ENCODE peak calls at places on chromosomes 2 and 18, in six cellular contexts. B is foreskin fibroblast, T is HFFc6, G is vagina, Z is BJ, P is cardiac muscle cell. W is an unnamed sample.

GRCh38 chr2:67917332-67918054 is 145.3 kb downstream of the C1D start:
- DNase-seq in B (peak), T (peak), G (no peak), Z (peak), P (no peak), W (no peak)

GRCh38 chr2:26175191-26175715 is 2.4 kb downstream of the GAREM2 start:
- DNase-seq in B (no peak), T (no peak), G (no peak), Z (no peak), P (no peak), W (no peak)

GRCh38 chr18:57759650-57760049 is 43.5 kb downstream of the ATP8B1 start:
- DNase-seq in B (no peak), T (no peak), G (no peak), Z (no peak), P (no peak), W (no peak)

GRCh38 chr18:43578636-43579203 is 301.4 kb upstream of the SYT4 start:
- DNase-seq in B (no peak), T (no peak), G (no peak), Z (no peak), P (no peak), W (no peak)

GRCh38 chr2:217433522-217433921 is 569.3 kb downstream of the TNS1 start:
- DNase-seq in B (no peak), T (no peak), G (no peak), Z (no peak), P (peak), W (no peak)

GRCh38 chr2:10658914-10659257 is 30.9 kb downstream of the NOL10 start:
- DNase-seq in B (no peak), T (no peak), G (no peak), Z (no peak), P (no peak), W (no peak)

GRCh38 chr2:15325296-15325695 is 235.8 kb downstream of the NBAS start:
- DNase-seq in B (no peak), T (no peak), G (no peak), Z (no peak), P (no peak), W (no peak)

GRCh38 chr2:181306785-181307184 is 150.4 kb upstream of the ITGA4 start:
- DNase-seq in B (no peak), T (no peak), G (no peak), Z (no peak), P (no peak), W (no peak)

GRCh38 chr2:98704499-98705332 is 26.2 kb downstream of the MGAT4A start:
- DNase-seq in B (no peak), T (no peak), G (no peak), Z (no peak), P (no peak), W (no peak)

GRCh38 chr18:35502062-35502461 is 4.3 kb upstream of the INO80C start:
- DNase-seq in B (no peak), T (no peak), G (no peak), Z (no peak), P (no peak), W (no peak)

GRCh38 chr2:449246-450067 is 161.6 kb upstream of the ALKAL2 start:
- DNase-seq in B (no peak), T (no peak), G (no peak), Z (no peak), P (no peak), W (no peak)

GRCh38 chr2:173126819-173127218 is 51.2 kb downstream of the MAP3K20 start:
- DNase-seq in B (peak), T (peak), G (no peak), Z (no peak), P (no peak), W (no peak)

GRCh38 chr2:120673571-120674061 is 62.1 kb upstream of the GLI2 start:
- DNase-seq in B (no peak), T (no peak), G (no peak), Z (no peak), P (no peak), W (no peak)

GRCh38 chr2:23414876-23415275 is 29.9 kb downstream of the KLHL29 start:
- DNase-seq in B (peak), T (peak), G (no peak), Z (no peak), P (no peak), W (no peak)

GRCh38 chr2:72917138-72917874 is at the start of gene EMX1:
- DNase-seq in B (no peak), T (no peak), G (no peak), Z (no peak), P (peak), W (peak)

GRCh38 chr2:27494944-27495554 is at the start of gene FNDC4:
- DNase-seq in B (no peak), T (no peak), G (no peak), Z (no peak), P (peak), W (peak)

GRCh38 chr18:80218341-80219227 is 28.7 kb downstream of the PARD6G start:
- DNase-seq in B (no peak), T (no peak), G (peak), Z (no peak), P (no peak), W (no peak)

GRCh38 chr2:1990724-1991123 is 246.4 kb upstream of the PXDN start:
- DNase-seq in B (no peak), T (no peak), G (peak), Z (no peak), P (no peak), W (no peak)

GRCh38 chr18:49179222-49179621 is 228.5 kb upstream of the SMAD7 start:
- DNase-seq in B (no peak), T (no peak), G (no peak), Z (no peak), P (no peak), W (no peak)

GRCh38 chr2:129619471-129619870 is 360.0 kb upstream of the RAB6C start:
- DNase-seq in B (no peak), T (no peak), G (no peak), Z (no peak), P (no peak), W (no peak)

GRCh38 chr2:62884514-62884913 is 166.1 kb upstream of the OTX1 start:
- DNase-seq in B (no peak), T (peak), G (no peak), Z (no peak), P (no peak), W (no peak)
- TF ChIP-seq CTCF in B (no peak), T (no peak), G (no peak), Z (no peak), P (no peak), W (no peak)

GRCh38 chr2:75098856-75099255 is 100.5 kb downstream of the TACR1 start:
- DNase-seq in B (no peak), T (peak), G (no peak), Z (no peak), P (peak), W (no peak)
- TF ChIP-seq CTCF in B (peak), T (peak), G (no peak), Z (peak), P (peak), W (peak)

GRCh38 chr18:22324191-22325131 is 93.3 kb downstream of the CTAGE1 start:
- DNase-seq in B (no peak), T (no peak), G (peak), Z (no peak), P (peak), W (peak)
- TF ChIP-seq CTCF in B (peak), T (peak), G (no peak), Z (peak), P (peak), W (peak)

GRCh38 chr2:168050377-168050776 is 197.0 kb downstream of the STK39 start:
- DNase-seq in B (no peak), T (no peak), G (no peak), Z (no peak), P (no peak), W (no peak)
- TF ChIP-seq CTCF in B (no peak), T (peak), G (no peak), Z (no peak), P (no peak), W (no peak)

DNA sequence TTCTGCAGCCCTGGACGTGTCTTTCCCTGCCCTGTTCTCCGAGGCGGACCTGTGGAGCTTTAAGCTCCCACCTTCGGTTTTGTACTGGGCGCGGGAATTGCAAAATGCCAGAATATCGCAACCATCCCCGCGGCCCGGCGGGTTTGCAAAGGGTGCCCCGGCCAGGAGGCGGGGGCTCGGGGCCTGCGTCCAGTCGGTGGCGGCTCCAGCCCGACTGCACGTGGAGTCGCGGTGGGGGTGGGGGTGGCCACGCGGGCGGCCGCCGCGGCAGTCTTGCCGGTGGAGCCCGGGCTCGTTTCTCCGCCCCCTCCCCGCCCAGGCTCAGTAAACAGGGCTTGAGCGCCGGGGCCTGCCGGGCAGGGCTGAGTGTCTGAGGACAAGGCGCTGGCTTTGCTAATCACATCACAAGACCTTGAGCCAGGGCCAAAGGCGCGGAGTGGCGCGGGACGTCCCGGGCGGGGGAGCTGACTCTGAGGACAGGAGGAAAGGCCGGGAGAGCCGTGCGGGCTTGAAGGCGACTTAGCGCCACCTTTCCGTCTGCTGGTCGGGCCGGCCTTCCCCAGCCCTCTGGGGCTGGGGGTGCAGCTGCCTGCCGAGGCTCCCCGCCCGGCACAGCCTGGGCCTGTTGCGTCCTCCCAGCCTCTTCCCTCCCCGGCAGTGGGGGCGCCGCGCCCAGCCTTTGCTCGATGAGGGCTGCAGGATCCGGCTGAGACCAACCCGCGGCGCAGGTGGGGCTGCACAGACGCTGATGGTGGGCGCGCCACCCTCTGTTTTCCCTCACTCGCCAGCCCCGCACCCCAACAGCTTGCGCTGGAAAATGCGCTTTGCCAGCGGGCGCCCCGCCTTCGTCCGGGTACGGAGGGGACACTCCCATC is 786 bp upstream of the ZFP36L2 start:
- DNase-seq in B (peak), T (peak), G (no peak), Z (no peak), P (peak), W (peak)
- TF ChIP-seq CTCF in B (no peak), T (peak), G (no peak), Z (no peak), P (no peak), W (peak)

GRCh38 chr2:210363261-210363660 is 48.3 kb upstream of the MYL1 start:
- DNase-seq in B (no peak), T (no peak), G (no peak), Z (no peak), P (peak), W (no peak)
- TF ChIP-seq CTCF in B (no peak), T (peak), G (no peak), Z (no peak), P (no peak), W (peak)

DNA sequence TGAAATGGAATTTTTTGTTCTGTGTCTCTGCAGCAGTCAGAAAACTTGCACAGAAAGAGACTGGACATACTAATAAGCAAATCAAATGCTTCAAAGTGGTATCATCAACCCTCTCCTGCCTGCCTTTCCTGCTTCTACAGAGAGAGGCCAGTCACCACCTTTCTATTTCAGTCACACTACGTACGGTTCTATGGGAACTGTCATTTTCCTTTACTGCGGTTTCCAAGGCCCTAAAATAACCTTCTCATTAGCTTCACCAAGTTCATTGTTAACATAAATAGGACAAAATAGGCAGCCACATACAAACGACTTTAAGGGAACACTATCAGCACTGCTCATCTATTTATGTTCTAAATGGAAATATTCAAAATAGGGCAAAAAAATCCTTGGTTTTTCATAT is 86.6 kb downstream of the METTL8 start:
- DNase-seq in B (no peak), T (peak), G (no peak), Z (peak), P (peak), W (no peak)
- TF ChIP-seq CTCF in B (no peak), T (no peak), G (no peak), Z (no peak), P (no peak), W (no peak)

GRCh38 chr2:37323770-37324535 is 680 bp downstream of the PRKD3 start:
- DNase-seq in B (no peak), T (peak), G (no peak), Z (no peak), P (peak), W (no peak)
- TF ChIP-seq CTCF in B (no peak), T (no peak), G (no peak), Z (no peak), P (no peak), W (peak)

W was measured in progenitor cell of endocrine pancreas.